ENCODE peak calls at places on chromosomes 3 and 15, in nine cellular contexts. S is stomach, Y is A549, H is left ventricle myocardium inferior, U is adrenal gland, A is colonic mucosa, R is PC-3, T is uterus, P is GM23338. Q is an unnamed sample.

GRCh38 chr15:57557810-57558209 is 33.9 kb upstream of the MYZAP start:
- DNase-seq in S (no peak), Y (no peak), H (no peak), U (no peak), A (no peak), R (no peak), T (no peak), P (no peak), Q (no peak)

GRCh38 chr15:38670142-38671002 is 105.8 kb upstream of the RASGRP1 start:
- DNase-seq in S (no peak), Y (no peak), H (no peak), U (no peak), A (no peak), R (no peak), T (no peak), P (no peak), Q (no peak)

GRCh38 chr3:151197981-151198767 is 4.8 kb downstream of the GPR171 start:
- DNase-seq in S (no peak), Y (no peak), H (no peak), U (no peak), A (no peak), R (no peak), T (no peak), P (no peak), Q (no peak)

GRCh38 chr15:26970712-26971210 is at the start of gene GABRG3:
- DNase-seq in S (no peak), Y (peak; percentile 12), H (no peak), U (no peak), A (no peak), R (peak; percentile 12), T (no peak), P (peak; percentile 82), Q (peak; percentile 31)

GRCh38 chr3:100104817-100105413 is 9.4 kb downstream of the FILIP1L start:
- DNase-seq in S (no peak), Y (no peak), H (no peak), U (no peak), A (no peak), R (peak; percentile 51), T (no peak), P (no peak), Q (no peak)

GRCh38 chr3:107117922-107118576 is 259.2 kb upstream of the CCDC54 start:
- DNase-seq in S (no peak), Y (peak; percentile 54), H (no peak), U (peak; percentile 38), A (no peak), R (peak; percentile 78), T (peak; percentile 36), P (peak; percentile 86), Q (peak; percentile 72)

GRCh38 chr3:142029052-142029642 is 120.2 kb downstream of the TFDP2 start:
- DNase-seq in S (no peak), Y (no peak), H (no peak), U (no peak), A (no peak), R (no peak), T (no peak), P (no peak), Q (no peak)

GRCh38 chr3:62132027-62132590 is 241.2 kb downstream of the FEZF2 start:
- DNase-seq in S (no peak), Y (no peak), H (no peak), U (no peak), A (no peak), R (no peak), T (no peak), P (no peak), Q (no peak)

GRCh38 chr15:92012368-92012629 is 158.8 kb downstream of the SLCO3A1 start:
- DNase-seq in S (no peak), Y (no peak), H (no peak), U (peak; percentile 59), A (no peak), R (no peak), T (no peak), P (no peak), Q (no peak)

GRCh38 chr3:64518950-64519349 is 168.8 kb downstream of the ADAMTS9 start:
- DNase-seq in S (no peak), Y (no peak), H (no peak), U (no peak), A (no peak), R (no peak), T (no peak), P (no peak), Q (no peak)

GRCh38 chr3:31534036-31534435 is 1.3 kb downstream of the STT3B start:
- DNase-seq in S (no peak), Y (peak; percentile 3), H (no peak), U (no peak), A (peak; percentile 30), R (peak; percentile 37), T (no peak), P (no peak), Q (no peak)

GRCh38 chr15:37695719-37696118 is 238.7 kb upstream of the TMCO5A start:
- DNase-seq in S (no peak), Y (no peak), H (no peak), U (no peak), A (no peak), R (no peak), T (no peak), P (no peak), Q (no peak)

GRCh38 chr15:81418427-81418826 is 44.4 kb upstream of the TMC3 start:
- DNase-seq in S (no peak), Y (no peak), H (no peak), U (no peak), A (no peak), R (no peak), T (no peak), P (no peak), Q (no peak)

GRCh38 chr15:95162069-95162468 is 930.7 kb downstream of the MCTP2 start:
- DNase-seq in S (no peak), Y (no peak), H (no peak), U (no peak), A (no peak), R (no peak), T (no peak), P (no peak), Q (no peak)

GRCh38 chr3:178112134-178112533 is 424.1 kb upstream of the KCNMB2 start:
- DNase-seq in S (no peak), Y (no peak), H (no peak), U (no peak), A (no peak), R (peak; percentile 31), T (no peak), P (peak; percentile 31), Q (no peak)

GRCh38 chr15:65792988-65793812 is 1.1 kb upstream of the DENND4A start:
- DNase-seq in S (no peak), Y (no peak), H (no peak), U (no peak), A (no peak), R (no peak), T (no peak), P (no peak), Q (no peak)

GRCh38 chr3:162938073-162938472 is 1441.5 kb downstream of the OTOL1 start:
- DNase-seq in S (no peak), Y (no peak), H (no peak), U (no peak), A (no peak), R (no peak), T (no peak), P (no peak), Q (no peak)

GRCh38 chr3:67030785-67031740 is 33.0 kb downstream of the KBTBD8 start:
- DNase-seq in S (no peak), Y (no peak), H (no peak), U (no peak), A (no peak), R (no peak), T (no peak), P (no peak), Q (no peak)

GRCh38 chr3:179181021-179181472 is 32.9 kb downstream of the PIK3CA start:
- DNase-seq in S (no peak), Y (no peak), H (no peak), U (no peak), A (no peak), R (peak; percentile 19), T (no peak), P (no peak), Q (no peak)

GRCh38 chr3:179177611-179178010 is 29.5 kb downstream of the PIK3CA start:
- DNase-seq in S (no peak), Y (no peak), H (no peak), U (no peak), A (no peak), R (no peak), T (no peak), P (no peak), Q (no peak)

GRCh38 chr3:179179979-179180758 is 32.0 kb downstream of the PIK3CA start:
- DNase-seq in S (no peak), Y (no peak), H (no peak), U (no peak), A (no peak), R (no peak), T (no peak), P (no peak), Q (no peak)

GRCh38 chr3:179181993-179182551 is 33.9 kb downstream of the PIK3CA start:
- DNase-seq in S (no peak), Y (no peak), H (no peak), U (no peak), A (no peak), R (peak; percentile 19), T (no peak), P (no peak), Q (no peak)

GRCh38 chr3:179179256-179179655 is 31.1 kb downstream of the PIK3CA start:
- DNase-seq in S (no peak), Y (no peak), H (no peak), U (no peak), A (no peak), R (no peak), T (no peak), P (no peak), Q (no peak)
- H3K27ac ChIP-seq in S (no peak overlapping the region), Y (no peak overlapping the region), H (peak overlapping the region; percentile 79), U (no peak overlapping the region), A (no peak overlapping the region), R (no peak overlapping the region), T (peak overlapping the region; percentile 87), P (no peak overlapping the region), Q (no peak overlapping the region)

DNA sequence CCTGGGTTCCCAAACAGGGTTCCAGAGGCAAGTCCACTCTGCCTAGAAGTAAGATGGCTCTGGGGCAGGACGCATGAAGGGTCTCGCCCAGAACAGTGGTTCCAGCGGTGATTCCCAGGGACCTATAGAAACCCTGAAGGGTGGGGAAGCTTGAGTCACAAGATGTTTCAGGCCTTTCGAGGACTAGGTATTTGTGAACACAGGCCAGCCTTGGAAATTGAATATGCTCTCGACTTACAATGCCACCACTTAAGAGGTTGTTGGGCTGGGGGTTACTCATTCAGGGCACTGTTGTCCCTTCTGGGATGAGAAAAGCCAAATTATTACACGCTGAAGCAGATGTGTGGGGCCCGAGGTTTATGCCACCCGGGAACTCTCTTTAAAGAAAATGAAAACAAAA is 152.0 kb downstream of the TJP1 start:
- DNase-seq in S (no peak), Y (peak; percentile 45), H (no peak), U (no peak), A (no peak), R (peak; percentile 48), T (no peak), P (no peak), Q (peak; percentile 10)
- H3K4me3 ChIP-seq in S (no peak overlapping the region), Y (no peak overlapping the region), H (no peak overlapping the region), U (no peak overlapping the region), A (no peak overlapping the region), R (no peak overlapping the region), T (no peak overlapping the region), P (no peak overlapping the region), Q (no peak overlapping the region)

GRCh38 chr3:55688154-55688553 is 201.0 kb upstream of the WNT5A start:
- DNase-seq in S (no peak), Y (no peak), H (no peak), U (no peak), A (no peak), R (no peak), T (no peak), P (no peak), Q (no peak)
- H3K4me1 ChIP-seq in S (no peaks in the 10 kb centered on the region), Y (no peaks in the 10 kb centered on the region), H (no peaks in the 10 kb centered on the region), U (no peaks in the 10 kb centered on the region), A (no peaks in the 10 kb centered on the region), R (no peaks in the 10 kb centered on the region), T (no peaks in the 10 kb centered on the region), P (peaks cover 32% of the 10 kb centered on the region), Q (no peaks in the 10 kb centered on the region)

GRCh38 chr3:152399374-152399773 is 130.6 kb downstream of the MBNL1 start:
- DNase-seq in S (no peak), Y (peak; percentile 53), H (no peak), U (no peak), A (no peak), R (peak; percentile 54), T (no peak), P (no peak), Q (no peak)
- H3K27ac ChIP-seq in S (peak overlapping the region; percentile 20), Y (peak overlapping the region; percentile 50), H (peak overlapping the region; percentile 87), U (no peak overlapping the region), A (no peak overlapping the region), R (no peak overlapping the region), T (peak overlapping the region; percentile 46), P (no peak overlapping the region), Q (no peak overlapping the region)

Q was measured in testis.